ENCODE peak calls at places on chromosomes 6 and 20, in four cellular contexts. Z is activated T-cell treated with anti-CD3 and anti-CD28 coated beads, Interleukin-2, amount 50 U/mL, for 4 hours; W is brain microvascular endothelial cell; Y is T1000. B is an unnamed sample.

GRCh38 chr20:61115627-61116026 is 136.4 kb upstream of the CDH4 start:
- DNase-seq in Z (no peak), W (no peak), Y (no peak), B (no peak)

GRCh38 chr6:157753291-157753690 is 69.8 kb upstream of the SNX9 start:
- DNase-seq in Z (no peak), W (no peak), Y (no peak), B (no peak)

GRCh38 chr20:17541996-17542395 is 10.8 kb upstream of the BFSP1 start:
- DNase-seq in Z (no peak), W (peak; percentile 63), Y (no peak), B (no peak)

GRCh38 chr20:51695574-51696303 is 72.5 kb downstream of the ATP9A start:
- DNase-seq in Z (no peak), W (peak; percentile 73), Y (peak; percentile 39), B (peak; percentile 53)

GRCh38 chr6:41503841-41504525 is 42.2 kb upstream of the FOXP4 start:
- DNase-seq in Z (no peak), W (peak; percentile 14), Y (peak; percentile 42), B (peak; percentile 15)

GRCh38 chr6:36118550-36119107 is 11.7 kb upstream of the MAPK13 start:
- DNase-seq in Z (peak; percentile 65), W (no peak), Y (peak; percentile 15), B (peak; percentile 40)

GRCh38 chr6:165744515-165745228 is 81.6 kb upstream of the PDE10A start:
- DNase-seq in Z (no peak), W (peak; percentile 35), Y (no peak), B (no peak)

GRCh38 chr6:113909224-113909856 is 52.2 kb downstream of the MARCKS start:
- DNase-seq in Z (no peak), W (peak; percentile 69), Y (no peak), B (peak; percentile 57)

GRCh38 chr20:58023781-58024180 is 204.7 kb downstream of the ANKRD60 start:
- DNase-seq in Z (no peak), W (no peak), Y (no peak), B (no peak)

GRCh38 chr6:35495258-35496035 is 1.4 kb downstream of the TEAD3 start:
- DNase-seq in Z (no peak), W (no peak), Y (no peak), B (no peak)

GRCh38 chr6:161374971-161375873 is 101.4 kb upstream of the AGPAT4 start:
- DNase-seq in Z (no peak), W (no peak), Y (no peak), B (no peak)

GRCh38 chr6:157019115-157019628 is 242.0 kb downstream of the ARID1B start:
- DNase-seq in Z (no peak), W (no peak), Y (no peak), B (no peak)

GRCh38 chr6:84428300-84428907 is 201.0 kb upstream of the CEP162 start:
- DNase-seq in Z (no peak), W (peak; percentile 60), Y (peak; percentile 22), B (no peak)

GRCh38 chr6:85490516-85491248 is 40.8 kb downstream of the NT5E start:
- DNase-seq in Z (no peak), W (no peak), Y (no peak), B (peak; percentile 94)

GRCh38 chr20:5608104-5608447 is 142.1 kb upstream of the SHLD1 start:
- DNase-seq in Z (no peak), W (no peak), Y (no peak), B (no peak)

GRCh38 chr20:58891686-58892125 is 39.2 kb downstream of the GNAS start:
- DNase-seq in Z (peak; percentile 15), W (no peak), Y (no peak), B (no peak)

GRCh38 chr6:18693923-18694322 is 306.8 kb downstream of the RNF144B start:
- DNase-seq in Z (no peak), W (no peak), Y (no peak), B (no peak)

GRCh38 chr6:82073484-82073883 is 174.1 kb downstream of the IBTK start:
- DNase-seq in Z (no peak), W (no peak), Y (no peak), B (no peak)

GRCh38 chr6:63509652-63510352 is 62.5 kb upstream of the LOC128125822 start:
- DNase-seq in Z (no peak), W (no peak), Y (no peak), B (no peak)

GRCh38 chr6:7129784-7130569 is 22.2 kb downstream of the RREB1 start:
- DNase-seq in Z (no peak), W (peak; percentile 9), Y (no peak), B (no peak)

GRCh38 chr6:112225691-112226090 is 28.7 kb downstream of the LAMA4 start:
- DNase-seq in Z (no peak), W (no peak), Y (no peak), B (no peak)

GRCh38 chr20:52305029-52305645 is 113.6 kb upstream of the ZFP64 start:
- DNase-seq in Z (no peak), W (peak; percentile 1), Y (no peak), B (no peak)

GRCh38 chr6:130838971-130839370 is 11.8 kb downstream of the SMLR1 start:
- DNase-seq in Z (no peak), W (no peak), Y (no peak), B (no peak)

GRCh38 chr6:158188591-158188990 is 20.4 kb downstream of the GTF2H5 start:
- DNase-seq in Z (no peak), W (no peak), Y (no peak), B (no peak)

GRCh38 chr20:47187450-47188195 is 168.9 kb downstream of the ZMYND8 start:
- DNase-seq in Z (no peak), W (no peak), Y (no peak), B (no peak)

GRCh38 chr20:31815408-31816188 is 3.6 kb upstream of the MYLK2 start:
- DNase-seq in Z (no peak), W (no peak), Y (no peak), B (no peak)

GRCh38 chr6:9482030-9482731 is 932.7 kb downstream of the TFAP2A start:
- DNase-seq in Z (no peak), W (peak; percentile 88), Y (no peak), B (peak; percentile 83)

GRCh38 chr6:29146154-29146553 is 24.6 kb upstream of the OR2J2 start:
- DNase-seq in Z (no peak), W (no peak), Y (no peak), B (no peak)

GRCh38 chr6:11730645-11731044 is 48.0 kb downstream of the ADTRP start:
- DNase-seq in Z (no peak), W (no peak), Y (no peak), B (no peak)

B was measured in PC-9.